ENCODE peak calls at places on chromosomes 7 and 10, in four cellular contexts. U is hypothalamus; Q is SK-N-SH; M is CD8-positive, alpha-beta memory T cell. L is an unnamed sample.

GRCh38 chr10:30434273-30435067 is 486 bp downstream of the MAP3K8 start:
- DNase-seq in M (peak), U (peak), Q (peak), L (no peak)

GRCh38 chr10:101367569-101368453 is 13.8 kb downstream of the BTRC start:
- DNase-seq in M (no peak), U (no peak), Q (no peak), L (no peak)

GRCh38 chr7:85074016-85074415 is 112.8 kb downstream of the SEMA3D start:
- DNase-seq in U (no peak), M (no peak), Q (no peak), L (no peak)

GRCh38 chr7:70376561-70377031 is 755.3 kb upstream of the GALNT17 start:
- DNase-seq in U (no peak), Q (peak), M (no peak), L (no peak)

GRCh38 chr10:97174937-97175336 is 10.8 kb downstream of the SLIT1 start:
- DNase-seq in U (no peak), M (no peak), Q (no peak), L (no peak)

GRCh38 chr10:119942973-119943372 is 50.4 kb downstream of the SEC23IP start:
- DNase-seq in Q (no peak), M (no peak), U (no peak), L (no peak)

GRCh38 chr7:121994625-121995410 is 121.9 kb downstream of the PTPRZ1 start:
- DNase-seq in U (no peak), M (no peak), Q (peak), L (no peak)

GRCh38 chr7:136324073-136324704 is 347.0 kb upstream of the MTPN start:
- DNase-seq in M (no peak), U (no peak), Q (no peak), L (no peak)

GRCh38 chr10:49608166-49608758 is 1.8 kb upstream of the SLC18A3 start:
- DNase-seq in M (no peak), U (no peak), Q (no peak), L (no peak)

GRCh38 chr7:152336754-152337368 is 98.9 kb downstream of the KMT2C start:
- DNase-seq in M (peak), U (no peak), Q (peak), L (peak)

GRCh38 chr7:156543699-156544098 is 96.9 kb upstream of the RNF32 start:
- DNase-seq in U (no peak), M (no peak), Q (no peak), L (no peak)

L was measured in substantia nigra.